ENCODE peak calls at places on chromosomes 4 and X, in five cellular contexts. One of them, this sample, is unnamed.

GRCh38 chrX:105495376-105495775 is 274.9 kb upstream of the TEX13A start:
- DNase-seq in pons: no peak
- DNase-seq in EL: no peak
- DNase-seq in HEK293T: no peak
- DNase-seq in lower lobe of right lung: no peak
- DNase-seq in this sample: no peak

GRCh38 chr4:93480452-93480851 is 348.1 kb upstream of the ATOH1 start:
- DNase-seq in lower lobe of right lung: no peak
- DNase-seq in pons: no peak
- DNase-seq in HEK293T: no peak
- DNase-seq in EL: no peak
- DNase-seq in this sample: no peak

GRCh38 chrX:22406332-22406731 is 133.6 kb downstream of the CBLL2 start:
- DNase-seq in HEK293T: no peak
- DNase-seq in pons: no peak
- DNase-seq in EL: no peak
- DNase-seq in lower lobe of right lung: no peak
- DNase-seq in this sample: no peak

GRCh38 chrX:119512145-119512800 is 44.0 kb downstream of the SLC25A5 start:
- DNase-seq in pons: peak
- DNase-seq in EL: peak
- DNase-seq in HEK293T: peak
- DNase-seq in lower lobe of right lung: peak
- DNase-seq in this sample: peak

GRCh38 chr4:168560184-168560834 is 63.5 kb downstream of the PALLD start:
- DNase-seq in EL: peak
- DNase-seq in HEK293T: no peak
- DNase-seq in lower lobe of right lung: no peak
- DNase-seq in pons: no peak
- DNase-seq in this sample: no peak

GRCh38 chr4:71259911-71260331 is 78.9 kb upstream of the SLC4A4 start:
- DNase-seq in HEK293T: no peak
- DNase-seq in EL: no peak
- DNase-seq in lower lobe of right lung: no peak
- DNase-seq in pons: peak
- DNase-seq in this sample: no peak

GRCh38 chr4:73832651-73833237 is 3.7 kb upstream of the CXCL6 start:
- DNase-seq in pons: no peak
- DNase-seq in lower lobe of right lung: no peak
- DNase-seq in HEK293T: no peak
- DNase-seq in EL: peak
- DNase-seq in this sample: no peak

GRCh38 chrX:16853537-16853936 is 16.6 kb downstream of the RBBP7 start:
- DNase-seq in EL: no peak
- DNase-seq in pons: no peak
- DNase-seq in lower lobe of right lung: no peak
- DNase-seq in HEK293T: no peak
- DNase-seq in this sample: no peak

GRCh38 chr4:82431026-82431745 is 796 bp downstream of the ENOPH1 start:
- DNase-seq in lower lobe of right lung: peak
- DNase-seq in HEK293T: peak
- DNase-seq in pons: peak
- DNase-seq in EL: no peak
- DNase-seq in this sample: no peak

GRCh38 chr4:156959298-156959702 is 12.3 kb downstream of the PDGFC start:
- DNase-seq in HEK293T: peak
- DNase-seq in pons: no peak
- DNase-seq in lower lobe of right lung: no peak
- DNase-seq in EL: peak
- DNase-seq in this sample: no peak

GRCh38 chr4:35253331-35253730 is 991.0 kb downstream of the ARAP2 start:
- DNase-seq in pons: no peak
- DNase-seq in EL: no peak
- DNase-seq in lower lobe of right lung: no peak
- DNase-seq in HEK293T: no peak
- DNase-seq in this sample: no peak

GRCh38 chr4:21554510-21554909 is 394.1 kb downstream of the KCNIP4 start:
- DNase-seq in HEK293T: no peak
- DNase-seq in lower lobe of right lung: no peak
- DNase-seq in pons: no peak
- DNase-seq in EL: no peak
- DNase-seq in this sample: peak

GRCh38 chrX:103877571-103877970 is 45.5 kb upstream of the RAB9B start:
- DNase-seq in HEK293T: no peak
- DNase-seq in EL: peak
- DNase-seq in pons: no peak
- DNase-seq in lower lobe of right lung: no peak
- DNase-seq in this sample: no peak

GRCh38 chr4:74933562-74934015 is 673 bp downstream of the PARM1 start:
- DNase-seq in lower lobe of right lung: peak
- DNase-seq in HEK293T: peak
- DNase-seq in pons: no peak
- DNase-seq in EL: peak
- DNase-seq in this sample: no peak

GRCh38 chr4:13533670-13534343 is 10.5 kb downstream of the NKX3-2 start:
- DNase-seq in lower lobe of right lung: no peak
- DNase-seq in EL: no peak
- DNase-seq in HEK293T: no peak
- DNase-seq in pons: no peak
- DNase-seq in this sample: no peak

GRCh38 chr4:15164571-15164970 is 162.3 kb downstream of the CPEB2 start:
- DNase-seq in HEK293T: no peak
- DNase-seq in pons: no peak
- DNase-seq in lower lobe of right lung: no peak
- DNase-seq in EL: peak
- DNase-seq in this sample: no peak

GRCh38 chr4:88600129-88600849 is 8.0 kb downstream of the HERC3 start:
- DNase-seq in HEK293T: no peak
- DNase-seq in pons: peak
- DNase-seq in EL: peak
- DNase-seq in lower lobe of right lung: no peak
- DNase-seq in this sample: no peak

This sample was measured in G401.